ENCODE peak calls at places on chromosomes 12 and 14, in nine cellular contexts. S, L, C, H, O, U, P, N and G are unnamed samples.

GRCh38 chr12:6200266-6201198 is at the start of gene CD9:
- DNase-seq in S (peak), L (peak), C (peak), H (no peak), O (no peak), U (no peak), P (peak), N (peak), G (peak)

GRCh38 chr12:28988384-28988704 is 160.7 kb upstream of the FAR2 start:
- DNase-seq in S (no peak), L (no peak), C (no peak), H (no peak), O (no peak), U (no peak), P (no peak), N (no peak), G (no peak)

GRCh38 chr12:10960260-10960659 is 21.2 kb upstream of the TAS2R14 start:
- DNase-seq in S (no peak), L (no peak), C (no peak), H (no peak), O (no peak), U (no peak), P (no peak), N (no peak), G (no peak)

GRCh38 chr14:76768201-76768656 is 7.0 kb downstream of the VASH1 start:
- DNase-seq in S (peak), L (no peak), C (no peak), H (no peak), O (no peak), U (no peak), P (peak), N (no peak), G (no peak)

GRCh38 chr14:96104469-96105057 is 65.4 kb downstream of the C14orf132 start:
- DNase-seq in S (no peak), L (peak), C (peak), H (no peak), O (no peak), U (peak), P (peak), N (peak), G (peak)

GRCh38 chr14:22452330-22452729 is 136.7 kb downstream of the DAD1 start:
- DNase-seq in S (no peak), L (no peak), C (no peak), H (no peak), O (no peak), U (no peak), P (no peak), N (no peak), G (no peak)

GRCh38 chr12:113333877-113334785 is 778 bp downstream of the SLC8B1 start:
- DNase-seq in S (peak), L (no peak), C (no peak), H (no peak), O (no peak), U (no peak), P (peak), N (peak), G (no peak)

GRCh38 chr12:57543666-57544065 is 3.3 kb downstream of the DCTN2 start:
- DNase-seq in S (no peak), L (no peak), C (peak), H (peak), O (no peak), U (no peak), P (no peak), N (no peak), G (no peak)

GRCh38 chr12:101620762-101621133 is 26.0 kb downstream of the MYBPC1 start:
- DNase-seq in S (no peak), L (no peak), C (no peak), H (no peak), O (no peak), U (no peak), P (no peak), N (no peak), G (no peak)

GRCh38 chr14:21024668-21025373 is at the start of gene NDRG2:
- DNase-seq in S (peak), L (no peak), C (peak), H (peak), O (peak), U (no peak), P (peak), N (peak), G (peak)

GRCh38 chr14:76957224-76957881 is 71.2 kb downstream of the IRF2BPL start:
- DNase-seq in S (no peak), L (no peak), C (no peak), H (peak), O (no peak), U (no peak), P (no peak), N (no peak), G (peak)

GRCh38 chr12:88572785-88573565 is 7.3 kb downstream of the KITLG start:
- DNase-seq in S (no peak), L (no peak), C (no peak), H (no peak), O (no peak), U (no peak), P (no peak), N (no peak), G (no peak)